ENCODE peak calls at places on chromosomes 16 and 17, in six cellular contexts. I, F, Z, G, L and D are unnamed samples.

GRCh38 chr17:74457146-74457819 is 9.2 kb upstream of the CD300A start:
- DNase-seq in F (peak), Z (peak), G (no peak), L (no peak), I (peak), D (peak)

GRCh38 chr17:35742496-35742895 is 10.5 kb downstream of the GAS2L2 start:
- DNase-seq in Z (no peak), G (no peak), I (no peak), L (no peak), F (no peak), D (no peak)

GRCh38 chr17:83152745-83153611 is 73.6 kb downstream of the METRNL start:
- DNase-seq in L (no peak), I (peak), F (no peak), Z (peak), G (no peak), D (peak)

GRCh38 chr17:1490643-1491405 is 1.7 kb downstream of the MYO1C start:
- DNase-seq in G (no peak), I (peak), F (peak), L (no peak), Z (no peak), D (peak)

GRCh38 chr17:73357318-73357717 is 45.5 kb upstream of the CDC42EP4 start:
- DNase-seq in L (no peak), F (no peak), Z (no peak), I (peak), G (no peak), D (no peak)

GRCh38 chr16:78842950-78843349 is 743.5 kb downstream of the WWOX start:
- DNase-seq in Z (no peak), F (no peak), I (no peak), L (no peak), G (no peak), D (no peak)

GRCh38 chr17:50062323-50063243 is 6.7 kb downstream of the ITGA3 start:
- DNase-seq in Z (no peak), L (no peak), G (no peak), F (no peak), I (peak), D (no peak)

GRCh38 chr17:28849281-28849680 is 5.5 kb upstream of the ERAL1 start:
- DNase-seq in L (no peak), I (peak), F (no peak), Z (peak), G (no peak), D (peak)

GRCh38 chr17:53004902-53005301 is 817.8 kb upstream of the KIF2B start:
- DNase-seq in Z (no peak), I (no peak), L (no peak), G (no peak), F (no peak), D (no peak)

GRCh38 chr17:31470592-31470991 is 79.1 kb downstream of the RAB11FIP4 start:
- DNase-seq in G (no peak), I (no peak), F (no peak), Z (no peak), L (no peak), D (no peak)

GRCh38 chr17:44115585-44116415 is 7.6 kb downstream of the HDAC5 start:
- DNase-seq in L (no peak), Z (peak), F (no peak), G (no peak), I (peak), D (peak)
- TF ChIP-seq GABPA in L (no peak), Z (no peak), F (no peak), G (no peak), I (no peak), D (no peak)

GRCh38 chr17:71441098-71441497 is 679.7 kb upstream of the SOX9 start:
- DNase-seq in G (no peak), L (no peak), I (no peak), F (no peak), Z (no peak), D (no peak)
- TF ChIP-seq GABPA in G (no peak), L (no peak), I (no peak), F (no peak), Z (no peak), D (no peak)

GRCh38 chr17:5915337-5915736 is 154.8 kb upstream of the WSCD1 start:
- DNase-seq in L (no peak), I (no peak), F (no peak), Z (no peak), G (no peak), D (no peak)
- TF ChIP-seq GABPA in L (no peak), I (no peak), F (no peak), Z (no peak), G (no peak), D (no peak)

DNA sequence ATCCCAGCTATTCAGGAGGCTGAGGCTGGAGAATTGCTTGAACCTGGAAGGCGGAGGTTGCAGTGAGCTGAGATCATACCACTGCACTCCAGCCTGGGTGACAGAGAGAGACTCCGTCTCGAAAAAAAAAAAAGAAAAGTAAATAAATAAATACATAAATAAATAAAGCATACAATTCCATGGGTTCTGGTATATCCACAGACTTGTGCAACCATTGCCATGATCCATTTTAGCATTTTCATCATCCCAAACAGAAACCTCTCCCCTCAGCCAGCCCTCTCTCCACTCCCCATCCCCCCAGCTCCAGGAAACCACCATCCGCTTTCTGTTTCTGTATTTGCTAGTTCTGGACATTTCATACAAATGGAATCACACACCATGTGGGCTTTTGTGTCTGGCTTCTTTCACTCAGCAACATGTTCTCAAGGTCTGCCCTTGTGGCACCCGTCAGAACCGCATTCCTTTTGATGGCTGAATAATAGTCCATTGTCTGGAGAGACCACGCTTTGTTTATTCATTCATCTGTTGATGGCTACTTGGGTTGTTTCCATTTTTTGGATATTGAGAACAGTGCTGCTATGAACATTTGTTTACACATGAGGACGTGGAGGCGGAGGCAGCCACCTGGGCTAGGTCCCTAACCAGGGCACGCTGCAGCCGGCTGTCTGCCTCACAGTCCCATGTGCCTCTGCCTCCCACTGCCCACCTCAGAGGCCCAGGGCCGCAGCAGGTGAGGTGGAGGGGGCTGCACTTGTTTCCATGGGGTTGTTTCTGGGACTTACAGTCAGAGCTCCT is 76.2 kb downstream of the NT5M start:
- DNase-seq in L (no peak), G (no peak), I (no peak), F (peak), Z (no peak), D (no peak)
- TF ChIP-seq GABPA in L (no peak), G (no peak), I (no peak), F (no peak), Z (no peak), D (no peak)

DNA sequence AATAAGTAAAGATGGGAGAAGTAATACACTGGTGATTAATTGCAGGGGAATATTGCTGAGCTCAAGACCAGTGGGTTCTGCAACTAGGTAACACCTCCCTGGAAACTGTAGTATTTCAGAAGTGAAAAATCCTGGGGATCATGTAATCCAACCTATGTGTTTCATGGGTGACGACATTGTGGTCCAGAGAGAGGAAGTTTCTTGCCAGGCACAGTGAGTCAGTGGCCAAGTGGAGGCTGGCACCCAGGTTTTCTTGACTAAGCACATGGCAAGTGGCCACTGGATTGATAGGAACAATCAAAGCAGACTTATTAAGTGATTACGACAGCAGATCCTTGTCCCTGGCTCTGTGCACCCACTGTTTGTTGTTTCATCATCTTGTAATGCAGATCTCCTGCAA is 14.6 kb upstream of the CIITA start:
- DNase-seq in G (no peak), I (no peak), L (no peak), F (no peak), Z (peak), D (no peak)
- TF ChIP-seq GABPA in G (no peak), I (no peak), L (no peak), F (no peak), Z (no peak), D (no peak)

DNA sequence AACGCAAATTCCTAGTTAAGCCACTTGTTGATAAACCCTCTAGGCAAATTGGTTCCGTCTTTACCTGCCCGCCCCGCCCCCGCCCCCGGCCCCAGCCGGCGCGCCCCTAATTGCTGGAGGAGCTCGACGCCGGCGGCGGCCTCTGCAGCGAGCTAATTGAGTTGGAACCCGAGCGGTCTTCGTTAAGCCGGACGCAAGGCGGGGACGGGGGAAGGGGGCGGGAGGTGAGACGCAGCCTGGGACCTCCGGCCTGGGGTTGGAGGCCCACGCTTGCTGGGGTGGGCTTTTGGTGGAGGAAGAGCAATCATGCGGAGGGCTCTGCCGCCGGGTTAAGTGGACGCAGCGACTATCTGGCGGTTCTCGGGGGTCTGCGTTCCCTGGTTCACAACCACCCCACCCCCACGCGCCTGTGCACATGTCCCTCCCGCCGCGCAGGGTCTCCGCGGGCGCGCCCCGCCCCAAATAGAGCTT is 12.7 kb upstream of the FOXF1 start:
- DNase-seq in G (no peak), Z (no peak), L (no peak), F (no peak), I (no peak), D (no peak)
- TF ChIP-seq GABPA in G (no peak), Z (no peak), L (no peak), F (no peak), I (no peak), D (no peak)

GRCh38 chr16:25896412-25896811 is 204.7 kb downstream of the HS3ST4 start:
- DNase-seq in I (no peak), L (no peak), F (no peak), Z (no peak), G (no peak), D (no peak)

GRCh38 chr16:25895371-25895770 is 203.6 kb downstream of the HS3ST4 start:
- DNase-seq in G (no peak), F (no peak), L (no peak), Z (no peak), I (no peak), D (no peak)

GRCh38 chr16:25893332-25893731 is 201.6 kb downstream of the HS3ST4 start:
- DNase-seq in Z (no peak), G (no peak), L (no peak), I (no peak), F (no peak), D (peak)

DNA sequence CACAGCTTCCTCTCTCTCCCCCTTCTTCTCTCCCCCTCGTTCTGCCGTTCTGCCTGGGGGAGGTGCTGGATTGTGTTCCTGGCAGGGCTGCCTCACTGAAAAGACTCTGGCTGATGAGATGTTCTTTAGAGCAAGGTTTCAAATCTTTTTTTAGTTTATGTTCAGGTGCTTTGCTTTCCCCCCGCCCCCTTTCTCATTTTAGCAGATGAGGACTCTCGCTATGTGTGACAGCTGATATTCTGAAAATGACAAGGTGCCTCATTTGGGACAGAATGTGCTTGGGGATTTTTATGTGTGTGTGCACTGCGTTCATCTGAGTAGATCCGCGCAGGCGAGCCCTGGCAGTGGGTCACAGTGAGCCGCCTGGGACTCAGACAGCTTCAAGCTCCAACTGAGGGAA is 205.9 kb downstream of the HS3ST4 start:
- DNase-seq in G (no peak), Z (no peak), F (no peak), I (no peak), L (no peak), D (no peak)
- TF ChIP-seq GABPA in G (no peak), Z (no peak), F (no peak), I (no peak), L (no peak), D (no peak)